ENCODE peak calls at places on chromosomes 11 and 22, in eight cellular contexts. N is MM.1S; O is substantia nigra; W is pancreas; R is activated effector memory CD4-positive, alpha-beta T cell treated with Interleukin-2 at 50 U/mL for 16 hours; E is fibroblast of the aortic adventitia; I is stimulated activated CD4-positive, alpha-beta T cell treated with anti-CD3 and anti-CD28 coated beads, Interleukin-1b, Interleukin-23, amount 100 ng/mL, for 24 hours; T is lung. C is an unnamed sample.

GRCh38 chr22:21762712-21763581 is 27.4 kb upstream of the YPEL1 start:
- DNase-seq in N (no peak), O (no peak), W (no peak), R (peak; percentile 8), E (no peak), I (no peak), T (no peak), C (no peak)

GRCh38 chr11:123308077-123308476 is 113.0 kb upstream of the CLMP start:
- DNase-seq in N (peak; percentile 74), O (peak; percentile 10), W (no peak), R (no peak), E (peak; percentile 71), I (no peak), T (no peak), C (peak; percentile 47)

GRCh38 chr11:96035031-96035743 is 111.3 kb upstream of the MTMR2 start:
- DNase-seq in N (no peak), O (no peak), W (no peak), R (no peak), E (no peak), I (no peak), T (no peak), C (no peak)

GRCh38 chr11:44366741-44367140 is 56.8 kb upstream of the ALX4 start:
- DNase-seq in N (no peak), O (no peak), W (no peak), R (no peak), E (no peak), I (no peak), T (no peak), C (no peak)

GRCh38 chr11:64359712-64360402 is 895 bp downstream of the RPS6KA4 start:
- DNase-seq in N (no peak), O (no peak), W (no peak), R (peak; percentile 15), E (no peak), I (no peak), T (no peak), C (peak; percentile 39)

GRCh38 chr11:33735426-33736147 is 636 bp downstream of the CD59 start:
- DNase-seq in N (peak; percentile 85), O (no peak), W (peak; percentile 65), R (peak; percentile 32), E (no peak), I (no peak), T (peak; percentile 44), C (peak; percentile 79)

GRCh38 chr11:133966924-133967598 is 10.3 kb upstream of the IGSF9B start:
- DNase-seq in N (no peak), O (peak; percentile 24), W (peak; percentile 84), R (peak; percentile 56), E (no peak), I (no peak), T (no peak), C (peak; percentile 42)

GRCh38 chr11:101863361-101863760 is 51.4 kb upstream of the CEP126 start:
- DNase-seq in N (no peak), O (no peak), W (no peak), R (no peak), E (peak; percentile 65), I (no peak), T (no peak), C (no peak)

GRCh38 chr22:48799227-48799970 is 1028.3 kb downstream of the BRD1 start:
- DNase-seq in N (no peak), O (no peak), W (no peak), R (no peak), E (no peak), I (no peak), T (no peak), C (no peak)

GRCh38 chr11:43360361-43361032 is 1.8 kb downstream of the TTC17 start:
- DNase-seq in N (no peak), O (no peak), W (no peak), R (no peak), E (peak; percentile 42), I (no peak), T (no peak), C (peak; percentile 31)

GRCh38 chr11:813440-814096 is 3.8 kb downstream of the RPLP2 start:
- DNase-seq in N (no peak), O (no peak), W (no peak), R (no peak), E (no peak), I (no peak), T (no peak), C (no peak)

GRCh38 chr22:36510966-36511881 is 4.4 kb upstream of the FOXRED2 start:
- DNase-seq in N (no peak), O (no peak), W (no peak), R (no peak), E (peak; percentile 63), I (no peak), T (no peak), C (peak; percentile 41)

GRCh38 chr11:17590463-17590862 is 43.4 kb downstream of the OTOG start:
- DNase-seq in N (no peak), O (no peak), W (no peak), R (no peak), E (no peak), I (no peak), T (no peak), C (no peak)

GRCh38 chr11:119371778-119372182 is 9.7 kb downstream of the USP2 start:
- DNase-seq in N (no peak), O (peak; percentile 54), W (peak; percentile 43), R (no peak), E (no peak), I (no peak), T (no peak), C (peak; percentile 34)

GRCh38 chr11:6224421-6224820 is 10.0 kb downstream of the FHIP1B start:
- DNase-seq in N (no peak), O (no peak), W (no peak), R (no peak), E (no peak), I (no peak), T (no peak), C (no peak)

GRCh38 chr11:74278721-74279148 is 32.7 kb downstream of the P4HA3 start:
- DNase-seq in N (no peak), O (no peak), W (no peak), R (no peak), E (peak; percentile 100), I (no peak), T (peak; percentile 52), C (no peak)

GRCh38 chr11:119410501-119410900 is 12.5 kb downstream of the THY1 start:
- DNase-seq in N (no peak), O (no peak), W (no peak), R (no peak), E (no peak), I (no peak), T (no peak), C (no peak)

GRCh38 chr11:14417186-14417585 is 58.2 kb upstream of the RRAS2 start:
- DNase-seq in N (no peak), O (no peak), W (no peak), R (no peak), E (peak; percentile 69), I (no peak), T (no peak), C (no peak)

GRCh38 chr22:22410677-22411076 is 97.9 kb downstream of the ZNF280B start:
- DNase-seq in N (no peak), O (no peak), W (no peak), R (no peak), E (no peak), I (no peak), T (no peak), C (no peak)

GRCh38 chr11:2666828-2667570 is 32.8 kb downstream of the KCNQ1OT1 start:
- DNase-seq in N (no peak), O (no peak), W (peak; percentile 29), R (no peak), E (no peak), I (no peak), T (no peak), C (no peak)

GRCh38 chr11:6674856-6675255 is 8.3 kb downstream of the MRPL17 start:
- DNase-seq in N (no peak), O (no peak), W (no peak), R (no peak), E (no peak), I (no peak), T (no peak), C (no peak)

GRCh38 chr22:46744581-46744980 is 6.5 kb upstream of the CERK start:
- DNase-seq in N (no peak), O (no peak), W (no peak), R (no peak), E (no peak), I (no peak), T (no peak), C (no peak)

GRCh38 chr22:37208401-37209139 is 3.7 kb downstream of the SSTR3 start:
- DNase-seq in N (no peak), O (no peak), W (no peak), R (no peak), E (no peak), I (no peak), T (no peak), C (no peak)

GRCh38 chr11:69842746-69843528 is 23.7 kb upstream of the FGF3 start:
- DNase-seq in N (no peak), O (no peak), W (no peak), R (no peak), E (no peak), I (no peak), T (no peak), C (no peak)

GRCh38 chr11:32487270-32487669 is 51.9 kb upstream of the WT1 start:
- DNase-seq in N (no peak), O (no peak), W (no peak), R (no peak), E (no peak), I (no peak), T (no peak), C (no peak)

GRCh38 chr11:45056529-45056928 is 89.9 kb upstream of the PRDM11 start:
- DNase-seq in N (no peak), O (no peak), W (no peak), R (no peak), E (no peak), I (no peak), T (no peak), C (no peak)

GRCh38 chr11:125975634-125976033 is 29.8 kb downstream of the VSIG10L2 start:
- DNase-seq in N (no peak), O (no peak), W (no peak), R (no peak), E (no peak), I (no peak), T (no peak), C (no peak)

GRCh38 chr11:2790581-2790925 is 90.8 kb upstream of the KCNQ1OT1 start:
- DNase-seq in N (no peak), O (no peak), W (no peak), R (no peak), E (no peak), I (no peak), T (no peak), C (no peak)

GRCh38 chr11:12900496-12900895 is 108.6 kb upstream of the RASSF10 start:
- DNase-seq in N (no peak), O (no peak), W (no peak), R (no peak), E (peak; percentile 93), I (no peak), T (no peak), C (no peak)

GRCh38 chr22:26709617-26710390 is 52.4 kb downstream of the MIAT start:
- DNase-seq in N (no peak), O (no peak), W (no peak), R (no peak), E (peak; percentile 56), I (no peak), T (no peak), C (no peak)

GRCh38 chr11:110858556-110858921 is 146.3 kb upstream of the ARHGAP20 start:
- DNase-seq in N (no peak), O (no peak), W (no peak), R (no peak), E (peak; percentile 83), I (no peak), T (no peak), C (no peak)

GRCh38 chr11:11163256-11163655 is 189.8 kb downstream of the CSNK2A3 start:
- DNase-seq in N (no peak), O (no peak), W (no peak), R (no peak), E (no peak), I (no peak), T (no peak), C (no peak)

GRCh38 chr22:41417622-41418390 is 28.8 kb downstream of the TOB2 start:
- DNase-seq in N (no peak), O (peak; percentile 99), W (peak; percentile 95), R (no peak), E (no peak), I (no peak), T (peak; percentile 92), C (peak; percentile 50)

GRCh38 chr11:61961570-61962212 is 5.7 kb downstream of the FTH1 start:
- DNase-seq in N (no peak), O (peak; percentile 84), W (no peak), R (no peak), E (peak; percentile 67), I (no peak), T (no peak), C (no peak)